ENCODE peak calls at places on chromosomes 16 and 17, in eight cellular contexts. L, Z, N, A, K, T, M and Y are unnamed samples.

GRCh38 chr16:85641776-85642176 is 28.7 kb downstream of the GSE1 start:
- DNase-seq in K (no peak), Z (no peak), L (no peak), M (no peak), T (peak), A (no peak), N (peak), Y (no peak)

GRCh38 chr16:54493594-54493993 is 207.0 kb upstream of the IRX3 start:
- DNase-seq in A (no peak), Z (no peak), K (no peak), N (no peak), M (no peak), T (no peak), L (no peak), Y (no peak)

GRCh38 chr16:2048116-2048543 is 345 bp downstream of the TSC2 start:
- DNase-seq in T (no peak), M (no peak), K (no peak), N (no peak), A (no peak), L (no peak), Z (no peak), Y (no peak)

GRCh38 chr17:6244796-6245195 is 174.6 kb downstream of the WSCD1 start:
- DNase-seq in N (no peak), M (no peak), T (no peak), Z (no peak), K (no peak), A (no peak), L (no peak), Y (no peak)

GRCh38 chr17:55664287-55664686 is 58.4 kb downstream of the TMEM100 start:
- DNase-seq in T (no peak), Z (no peak), N (no peak), L (no peak), A (no peak), M (peak), K (no peak), Y (no peak)

GRCh38 chr17:61444831-61445230 is 7.4 kb upstream of the TBX4 start:
- DNase-seq in M (no peak), Z (peak), A (no peak), T (no peak), K (no peak), L (no peak), N (no peak), Y (no peak)

GRCh38 chr17:16513858-16514257 is 21.9 kb upstream of the LRRC75A start:
- DNase-seq in K (no peak), Z (no peak), M (no peak), A (no peak), N (no peak), T (no peak), L (no peak), Y (no peak)

GRCh38 chr17:71764507-71764906 is 356.3 kb upstream of the SOX9 start:
- DNase-seq in K (no peak), N (peak), Z (peak), L (no peak), M (no peak), T (no peak), A (no peak), Y (no peak)

GRCh38 chr17:59361386-59361785 is 29.9 kb downstream of the YPEL2 start:
- DNase-seq in M (no peak), L (no peak), A (no peak), N (no peak), T (no peak), K (no peak), Z (no peak), Y (no peak)

GRCh38 chr16:67922221-67922620 is 9.4 kb downstream of the CTRL start:
- DNase-seq in A (no peak), N (no peak), Z (no peak), M (no peak), L (no peak), K (no peak), T (no peak), Y (no peak)

GRCh38 chr16:70301121-70301520 is 2.1 kb downstream of the DDX19B start:
- DNase-seq in K (no peak), L (no peak), T (no peak), N (no peak), M (no peak), Z (no peak), A (no peak), Y (no peak)

GRCh38 chr17:16934133-16934795 is 37.7 kb downstream of the TNFRSF13B start:
- DNase-seq in M (no peak), K (peak), T (no peak), L (no peak), N (no peak), A (no peak), Z (no peak), Y (no peak)

GRCh38 chr17:47894498-47895253 is 1.4 kb upstream of the SP2 start:
- DNase-seq in L (no peak), K (no peak), Z (no peak), N (no peak), T (no peak), A (no peak), M (no peak), Y (no peak)

GRCh38 chr16:70496513-70496912 is 26.8 kb downstream of the COG4 start:
- DNase-seq in N (no peak), L (no peak), A (no peak), K (no peak), T (no peak), Z (no peak), M (no peak), Y (no peak)

DNA sequence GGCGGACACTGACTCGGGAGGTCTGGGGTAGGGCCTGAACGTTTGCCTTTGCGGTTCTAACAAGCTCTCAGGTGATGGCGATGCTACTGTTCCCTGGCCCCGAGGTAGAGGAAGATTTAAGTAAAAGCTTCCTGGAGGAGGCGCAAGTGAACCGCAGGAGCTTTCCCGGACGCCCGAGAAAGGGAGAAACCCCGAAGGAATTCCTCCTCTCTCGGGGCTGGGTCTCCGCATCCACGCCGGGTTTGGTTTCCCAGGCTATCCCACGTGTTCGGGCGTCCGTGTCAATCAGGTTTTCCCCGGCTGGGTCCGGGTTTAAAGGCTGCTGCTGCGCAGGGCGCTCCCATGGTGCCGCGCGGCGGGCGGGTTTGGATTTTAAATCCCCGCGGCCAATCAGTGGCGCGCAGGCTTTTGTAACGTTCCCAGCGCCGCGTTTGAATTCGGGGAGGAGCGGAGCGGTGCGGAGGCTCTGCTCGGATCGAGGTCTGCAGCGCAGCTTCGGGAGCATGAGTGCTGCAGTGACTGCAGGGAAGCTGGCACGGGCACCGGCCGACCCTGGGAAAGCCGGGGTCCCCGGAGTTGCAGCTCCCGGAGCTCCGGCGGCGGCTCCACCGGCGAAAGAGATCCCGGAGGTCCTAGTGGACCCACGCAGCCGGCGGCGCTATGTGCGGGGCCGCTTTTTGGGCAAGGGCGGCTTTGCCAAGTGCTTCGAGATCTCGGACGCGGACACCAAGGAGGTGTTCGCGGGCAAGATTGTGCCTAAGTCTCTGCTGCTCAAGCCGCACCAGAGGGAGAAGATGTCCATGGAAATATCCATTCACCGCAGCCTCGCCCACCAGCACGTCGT is at the start of gene PLK1:
- DNase-seq in K (peak), N (peak), A (peak), Z (peak), T (peak), M (peak), L (peak), Y (peak)
- TF ChIP-seq POLR2A in K (no peak), N (no peak), A (no peak), Z (peak), T (no peak), M (no peak), L (no peak), Y (peak)

DNA sequence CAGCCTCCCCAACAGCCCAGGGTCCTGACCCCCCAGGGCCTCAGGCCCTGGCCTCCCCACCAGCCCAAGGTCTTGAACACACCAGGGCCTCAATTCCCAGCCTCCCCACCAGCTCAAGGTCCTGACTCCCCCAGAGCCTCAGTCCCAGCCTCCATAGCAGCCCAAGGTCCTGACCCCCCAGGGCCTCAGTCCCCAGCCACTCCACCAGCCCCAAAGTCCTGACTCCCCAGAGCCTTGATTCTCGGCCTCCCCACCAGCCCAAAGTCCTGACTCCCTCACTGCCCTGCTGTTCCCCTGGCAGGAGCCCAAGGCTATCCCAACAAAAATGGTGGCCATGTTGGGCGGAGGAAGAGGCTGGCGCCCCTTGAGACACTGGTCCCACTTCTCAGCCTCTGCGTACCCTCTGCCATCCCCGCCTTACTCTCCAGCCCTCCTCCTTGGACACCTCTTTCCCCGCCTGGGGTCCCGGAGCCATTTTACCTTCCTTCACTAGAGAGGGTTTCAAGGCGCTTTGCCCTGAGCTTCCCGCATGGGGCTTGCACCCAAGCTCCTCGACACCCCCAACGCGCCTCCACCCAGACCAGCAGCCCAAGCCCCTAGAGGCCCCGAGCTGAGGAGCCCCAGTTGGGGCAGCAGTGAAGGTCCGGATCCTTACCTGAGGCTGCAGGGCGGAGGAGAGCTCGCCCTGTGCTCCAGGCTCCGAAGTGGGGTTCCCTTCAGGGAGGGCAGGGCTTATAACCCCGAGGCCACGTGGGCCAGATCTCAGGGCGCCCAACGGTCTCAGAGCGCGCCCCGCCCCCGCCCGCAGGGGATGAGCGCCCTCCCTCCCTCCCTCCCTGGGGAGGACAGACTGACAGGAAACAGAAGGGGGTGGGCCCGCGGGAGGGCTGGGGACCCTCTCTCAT is 3.5 kb upstream of the TSPOAP1 start:
- DNase-seq in A (no peak), M (no peak), Z (no peak), L (peak), N (no peak), K (peak), T (no peak), Y (peak)
- TF ChIP-seq POLR2A in A (peak), M (peak), Z (no peak), L (peak), N (no peak), K (peak), T (no peak), Y (peak)

GRCh38 chr16:69133555-69133954 is 1.1 kb downstream of the UTP4 start:
- DNase-seq in A (no peak), L (no peak), K (no peak), Z (no peak), T (no peak), M (no peak), N (no peak), Y (no peak)

GRCh38 chr16:69130461-69130860 is 1.9 kb downstream of the CHTF8 start:
- DNase-seq in A (no peak), L (no peak), K (no peak), Z (no peak), N (no peak), M (no peak), T (no peak), Y (no peak)

GRCh38 chr16:69131749-69132423 is 502 bp downstream of the CHTF8 start:
- DNase-seq in M (peak), T (peak), K (no peak), L (peak), N (peak), Z (peak), A (peak), Y (peak)

GRCh38 chr16:69131167-69131748 is 1.1 kb downstream of the CHTF8 start:
- DNase-seq in M (no peak), N (no peak), T (no peak), K (peak), A (no peak), L (no peak), Z (peak), Y (no peak)

GRCh38 chr16:69132424-69133252 is at the start of the genes CHTF8 and UTP4:
- DNase-seq in M (peak), K (peak), T (peak), N (peak), Z (peak), A (peak), L (peak), Y (peak)
- TF ChIP-seq POLR2A in M (peak), K (no peak), T (peak), N (peak), Z (peak), A (peak), L (peak), Y (peak)

GRCh38 chr17:56985371-56986162 is 7.6 kb downstream of the SCPEP1 start:
- DNase-seq in Z (no peak), T (no peak), L (no peak), A (no peak), K (no peak), N (no peak), M (no peak), Y (no peak)
- TF ChIP-seq POLR2A in Z (no peak), T (no peak), L (no peak), A (no peak), K (no peak), N (no peak), M (no peak), Y (no peak)

GRCh38 chr17:28334666-28335200 is 539 bp downstream of the IFT20 start:
- DNase-seq in Z (no peak), A (no peak), L (no peak), T (no peak), N (no peak), M (no peak), K (no peak), Y (no peak)

GRCh38 chr17:28334176-28334575 is 1.1 kb downstream of the IFT20 start:
- DNase-seq in M (no peak), T (no peak), N (no peak), L (no peak), K (no peak), A (no peak), Z (no peak), Y (no peak)

GRCh38 chr17:28335201-28335958 is at the start of the genes IFT20 and TNFAIP1:
- DNase-seq in Z (peak), L (peak), K (peak), A (peak), T (peak), M (peak), N (peak), Y (peak)

GRCh38 chr17:28338056-28338768 is 2.7 kb downstream of the TNFAIP1 start:
- DNase-seq in K (no peak), M (no peak), N (no peak), L (no peak), A (no peak), T (no peak), Z (no peak), Y (no peak)

GRCh38 chr17:28335959-28336871 is 654 bp downstream of the TNFAIP1 start:
- DNase-seq in T (peak), M (no peak), L (no peak), A (peak), Z (peak), K (peak), N (peak), Y (no peak)
- TF ChIP-seq POLR2A in T (no peak), M (no peak), L (no peak), A (no peak), Z (no peak), K (no peak), N (no peak), Y (no peak)